ENCODE peak calls at places on chromosome 4, in four cellular contexts. Y, L, X and E are unnamed samples.
A peak's percentile ranks its signal among the peaks of the same experiment; 100 is the strongest.

GRCh38 chr4:1296324-1297022 is 6.8 kb downstream of the MAEA start:
- DNase-seq in Y (no peak), L (no peak), X (no peak), E (no peak)

GRCh38 chr4:86660407-86660806 is 66.3 kb downstream of the PTPN13 start:
- DNase-seq in Y (no peak), L (no peak), X (no peak), E (no peak)

GRCh38 chr4:48237996-48238645 is 31.5 kb downstream of the TEC start:
- DNase-seq in Y (no peak), L (no peak), X (no peak), E (no peak)

GRCh38 chr4:75916091-75916661 is 13.9 kb upstream of the PPEF2 start:
- DNase-seq in Y (no peak), L (peak; percentile 59), X (peak; percentile 25), E (peak; percentile 43)

GRCh38 chr4:39587881-39588280 is 50.8 kb downstream of the SMIM14 start:
- DNase-seq in Y (no peak), L (no peak), X (no peak), E (no peak)

GRCh38 chr4:38266616-38267015 is 306.4 kb downstream of the PTTG2 start:
- DNase-seq in Y (no peak), L (no peak), X (peak; percentile 6), E (peak; percentile 33)

GRCh38 chr4:56696056-56696455 is 15.0 kb upstream of the HOPX start:
- DNase-seq in Y (no peak), L (no peak), X (no peak), E (no peak)

GRCh38 chr4:22233257-22233656 is 282.6 kb downstream of the ADGRA3 start:
- DNase-seq in Y (no peak), L (no peak), X (no peak), E (no peak)

GRCh38 chr4:46124773-46125172 is 919 bp upstream of the GABRG1 start:
- DNase-seq in Y (peak; percentile 66), L (peak; percentile 6), X (no peak), E (no peak)

GRCh38 chr4:55002431-55002830 is 123.0 kb downstream of the KDR start:
- DNase-seq in Y (no peak), L (no peak), X (no peak), E (no peak)

GRCh38 chr4:155809835-155810234 is 51.0 kb downstream of the GUCY1B1 start:
- DNase-seq in Y (no peak), L (peak; percentile 41), X (peak; percentile 64), E (peak; percentile 10)

GRCh38 chr4:123904882-123905281 is 508.3 kb downstream of the SPRY1 start:
- DNase-seq in Y (no peak), L (no peak), X (no peak), E (no peak)

GRCh38 chr4:173398251-173398650 is 665 bp downstream of the SCRG1 start:
- DNase-seq in Y (no peak), L (no peak), X (no peak), E (no peak)

GRCh38 chr4:22667332-22667731 is 25.4 kb upstream of the GBA3 start:
- DNase-seq in Y (no peak), L (no peak), X (no peak), E (no peak)

GRCh38 chr4:55442541-55442940 is 46.8 kb downstream of the TMEM165 start:
- DNase-seq in Y (no peak), L (no peak), X (no peak), E (no peak)

GRCh38 chr4:38030023-38030422 is 69.8 kb downstream of the PTTG2 start:
- DNase-seq in Y (no peak), L (no peak), X (no peak), E (no peak)

GRCh38 chr4:1767058-1767769 is 25.9 kb upstream of the FGFR3 start:
- DNase-seq in Y (peak; percentile 66), L (peak; percentile 86), X (no peak), E (peak; percentile 56)

GRCh38 chr4:161457311-161457710 is 706.5 kb downstream of the FSTL5 start:
- DNase-seq in Y (no peak), L (no peak), X (no peak), E (no peak)

GRCh38 chr4:145435646-145436045 is 46.0 kb upstream of the SMAD1 start:
- DNase-seq in Y (no peak), L (no peak), X (no peak), E (no peak)

GRCh38 chr4:77771566-77771965 is 47.6 kb downstream of the CNOT6L start:
- DNase-seq in Y (no peak), L (no peak), X (no peak), E (no peak)

GRCh38 chr4:38860788-38861424 is 4.3 kb upstream of the TLR6 start:
- DNase-seq in Y (peak; percentile 76), L (peak; percentile 47), X (peak; percentile 66), E (peak; percentile 76)

GRCh38 chr4:102334624-102335023 is 10.7 kb downstream of the SLC39A8 start:
- DNase-seq in Y (no peak), L (no peak), X (no peak), E (no peak)

GRCh38 chr4:103204114-103204513 is 6.0 kb upstream of the CENPE start:
- DNase-seq in Y (no peak), L (peak; percentile 11), X (peak; percentile 13), E (peak; percentile 15)

GRCh38 chr4:10123227-10124101 is 6.9 kb upstream of the WDR1 start:
- DNase-seq in Y (peak; percentile 52), L (peak; percentile 34), X (peak; percentile 86), E (no peak)

GRCh38 chr4:53854991-53855885 is 209.2 kb downstream of the CHIC2 start:
- DNase-seq in Y (no peak), L (no peak), X (no peak), E (no peak)

DNA sequence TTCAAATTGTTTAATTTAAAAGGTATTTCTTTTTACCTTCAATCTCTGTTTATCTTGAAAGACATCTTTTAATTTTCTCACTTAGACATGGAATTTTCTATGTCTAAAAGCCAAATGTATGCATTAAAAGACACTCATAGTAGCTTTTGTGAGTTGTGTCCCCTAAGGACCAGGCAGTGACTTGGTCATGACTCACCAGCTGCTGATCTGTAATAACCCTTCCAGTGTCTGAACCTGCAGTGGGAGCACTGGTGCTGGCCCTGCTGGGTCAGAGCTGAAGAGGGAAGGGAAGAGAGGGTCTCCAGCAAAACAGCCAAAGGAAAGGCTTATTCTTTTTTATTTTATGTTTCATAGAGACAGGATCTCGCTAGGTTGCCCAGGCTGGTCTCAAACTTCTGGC is 31.1 kb upstream of the SH3D19 start:
- DNase-seq in Y (no peak), L (no peak), X (no peak), E (no peak)
- TF ChIP-seq FOXJ3 in Y (no peak), L (no peak), X (no peak), E (no peak)

DNA sequence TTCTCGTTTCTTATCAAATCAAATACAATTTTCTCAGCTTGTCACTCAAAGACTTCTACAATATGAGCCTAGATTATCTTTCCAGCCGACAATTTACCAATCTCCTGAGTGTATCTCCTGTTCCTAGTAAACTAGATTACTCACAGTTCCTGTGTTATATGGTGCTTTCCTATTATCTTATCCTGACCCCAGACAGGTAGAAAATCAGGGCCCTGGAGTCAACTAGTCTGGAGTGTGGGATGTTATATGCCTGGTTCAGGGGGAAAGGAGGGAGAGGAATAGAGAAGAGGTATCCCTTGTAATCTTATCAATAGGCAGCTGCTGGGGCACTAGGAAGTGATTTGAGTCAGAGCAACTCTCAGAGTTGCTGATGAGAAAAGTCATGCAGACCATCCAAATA is 127.1 kb downstream of the SLC7A11 start:
- DNase-seq in Y (no peak), L (no peak), X (no peak), E (no peak)
- TF ChIP-seq FOXJ3 in Y (no peak), L (no peak), X (no peak), E (no peak)

GRCh38 chr4:19095491-19096046 is 1074.0 kb upstream of the LCORL start:
- DNase-seq in Y (no peak), L (no peak), X (no peak), E (no peak)
- TF ChIP-seq FOXJ3 in Y (no peak), L (no peak), X (no peak), E (no peak)

GRCh38 chr4:151087467-151087866 is 12.0 kb upstream of the RPS3A start:
- DNase-seq in Y (no peak), L (no peak), X (no peak), E (no peak)
- TF ChIP-seq FOXJ3 in Y (no peak), L (no peak), X (no peak), E (no peak)

GRCh38 chr4:168981942-168982341 is 28.1 kb downstream of the CBR4 start:
- DNase-seq in Y (no peak), L (no peak), X (no peak), E (no peak)
- TF ChIP-seq FOXJ3 in Y (no peak), L (no peak), X (no peak), E (no peak)

GRCh38 chr4:79576480-79576803 is 168.4 kb upstream of the GK2 start:
- DNase-seq in Y (no peak), L (peak; percentile 48), X (peak; percentile 21), E (peak; percentile 61)

GRCh38 chr4:79574741-79575451 is 166.9 kb upstream of the GK2 start:
- DNase-seq in Y (no peak), L (no peak), X (no peak), E (no peak)

GRCh38 chr4:79578613-79579012 is 170.6 kb upstream of the GK2 start:
- DNase-seq in Y (no peak), L (no peak), X (no peak), E (no peak)

DNA sequence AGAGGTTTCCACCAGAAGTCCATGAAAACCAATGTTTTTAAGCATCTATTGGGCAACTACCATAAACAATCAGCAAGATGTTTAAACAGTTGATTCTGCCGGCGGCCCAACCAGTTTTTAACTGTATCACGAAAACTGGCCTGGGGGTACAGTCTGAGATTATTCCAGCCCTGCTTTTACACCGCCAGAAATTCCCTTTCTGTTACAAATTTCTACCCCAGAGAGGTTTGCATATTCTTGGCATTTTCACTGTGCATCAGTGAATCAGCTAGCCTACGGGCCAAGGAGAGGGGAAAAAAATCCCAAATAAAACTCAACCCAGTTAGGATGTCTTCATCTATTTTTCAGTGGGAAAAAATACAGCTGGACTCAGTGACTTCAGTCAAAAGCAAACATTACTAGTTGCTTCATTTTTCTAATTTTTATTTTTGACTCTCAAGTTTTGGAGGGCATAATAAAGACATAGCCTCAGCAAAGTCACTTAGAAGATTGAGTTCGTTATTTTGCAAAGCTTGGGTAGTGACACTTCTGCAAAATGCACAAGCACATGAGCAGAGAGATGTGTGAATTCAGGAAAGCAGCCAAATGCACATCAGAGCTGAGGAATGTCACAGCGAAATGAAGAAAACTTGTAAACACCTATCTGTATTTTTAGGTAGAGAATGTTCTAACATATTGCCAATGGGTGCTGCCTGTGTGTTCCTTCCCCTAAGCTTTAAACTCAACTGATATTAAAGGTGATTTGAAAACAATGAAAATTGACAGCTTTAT is 167.9 kb upstream of the GK2 start:
- DNase-seq in Y (no peak), L (no peak), X (no peak), E (no peak)
- TF ChIP-seq FOXJ3 in Y (no peak), L (no peak), X (no peak), E (no peak)